ENCODE peak calls at places on chromosomes 5 and 9, in ten cellular contexts. B, D, V, P, F, Y, L, C, A and R are unnamed samples.

GRCh38 chr5:123344819-123345426 is 78.3 kb downstream of the CEP120 start:
- DNase-seq in L (peak), B (no peak), D (no peak), P (no peak), Y (peak), F (no peak), V (peak), A (no peak), C (peak), R (no peak)

GRCh38 chr5:42648036-42648435 is 108.6 kb upstream of the CCDC152 start:
- DNase-seq in F (no peak), C (no peak), V (no peak), P (no peak), L (no peak), B (no peak), A (no peak), Y (no peak), D (no peak), R (no peak)

GRCh38 chr5:61292130-61292672 is 39.9 kb upstream of the ZSWIM6 start:
- DNase-seq in V (no peak), C (no peak), Y (no peak), L (no peak), F (no peak), P (no peak), A (no peak), D (no peak), B (no peak), R (no peak)

GRCh38 chr5:180178516-180179398 is 30.3 kb downstream of the RASGEF1C start:
- DNase-seq in F (no peak), D (no peak), B (no peak), P (no peak), Y (no peak), C (no peak), V (no peak), L (no peak), A (no peak), R (no peak)

GRCh38 chr5:125085797-125086505 is 339.5 kb upstream of the ZNF608 start:
- DNase-seq in F (no peak), D (no peak), Y (no peak), V (no peak), P (no peak), A (no peak), C (no peak), L (no peak), B (no peak), R (no peak)

GRCh38 chr9:89402695-89403427 is 84.6 kb downstream of the SECISBP2 start:
- DNase-seq in P (no peak), B (no peak), A (no peak), L (no peak), C (no peak), Y (no peak), V (no peak), F (no peak), D (no peak), R (no peak)

GRCh38 chr9:81472701-81473100 is 216.6 kb downstream of the TLE1 start:
- DNase-seq in C (no peak), Y (no peak), P (no peak), V (no peak), F (no peak), D (no peak), A (no peak), B (no peak), L (no peak), R (no peak)

GRCh38 chr5:151523335-151523734 is 67.8 kb downstream of the FAT2 start:
- DNase-seq in F (no peak), B (no peak), L (peak), C (no peak), Y (peak), A (peak), V (peak), P (no peak), D (no peak), R (no peak)

GRCh38 chr9:128254855-128255759 is 20.7 kb downstream of the GOLGA2 start:
- DNase-seq in P (peak), F (no peak), A (peak), L (peak), B (no peak), V (peak), D (peak), C (no peak), Y (peak), R (peak)

GRCh38 chr9:90005388-90005787 is 400.6 kb downstream of the GADD45G start:
- DNase-seq in Y (no peak), C (no peak), L (no peak), P (no peak), B (no peak), V (no peak), F (no peak), A (no peak), D (no peak), R (no peak)

GRCh38 chr5:132526974-132527564 is 16.3 kb downstream of the IL5 start:
- DNase-seq in C (no peak), F (no peak), V (peak), B (no peak), Y (no peak), A (no peak), D (no peak), P (no peak), L (no peak), R (no peak)
- TF ChIP-seq CTCF in C (no peak), F (no peak), V (no peak), B (no peak), Y (no peak), A (no peak), D (no peak), P (no peak), L (no peak), R (no peak)

GRCh38 chr9:111237447-111237846 is 92.6 kb downstream of the OR2K2 start:
- DNase-seq in A (no peak), D (no peak), B (no peak), C (no peak), F (no peak), Y (no peak), V (no peak), P (no peak), L (no peak), R (no peak)
- TF ChIP-seq CTCF in A (no peak), D (no peak), B (no peak), C (no peak), F (no peak), Y (no peak), V (no peak), P (no peak), L (no peak), R (no peak)

GRCh38 chr9:114374936-114375335 is 12.8 kb downstream of the AKNA start:
- DNase-seq in B (no peak), C (no peak), V (no peak), A (no peak), F (no peak), Y (no peak), D (no peak), P (no peak), L (no peak), R (no peak)

GRCh38 chr9:114371343-114371985 is 16.3 kb downstream of the AKNA start:
- DNase-seq in B (no peak), L (no peak), F (no peak), P (no peak), D (no peak), C (no peak), A (no peak), Y (no peak), V (no peak), R (no peak)

GRCh38 chr9:114371986-114372917 is 15.5 kb downstream of the AKNA start:
- DNase-seq in C (no peak), F (no peak), D (peak), A (peak), V (no peak), Y (no peak), B (no peak), P (peak), L (peak), R (no peak)

GRCh38 chr9:114373960-114374730 is 13.6 kb downstream of the AKNA start:
- DNase-seq in Y (no peak), F (no peak), C (no peak), B (no peak), P (no peak), L (no peak), V (no peak), D (no peak), A (no peak), R (no peak)

DNA sequence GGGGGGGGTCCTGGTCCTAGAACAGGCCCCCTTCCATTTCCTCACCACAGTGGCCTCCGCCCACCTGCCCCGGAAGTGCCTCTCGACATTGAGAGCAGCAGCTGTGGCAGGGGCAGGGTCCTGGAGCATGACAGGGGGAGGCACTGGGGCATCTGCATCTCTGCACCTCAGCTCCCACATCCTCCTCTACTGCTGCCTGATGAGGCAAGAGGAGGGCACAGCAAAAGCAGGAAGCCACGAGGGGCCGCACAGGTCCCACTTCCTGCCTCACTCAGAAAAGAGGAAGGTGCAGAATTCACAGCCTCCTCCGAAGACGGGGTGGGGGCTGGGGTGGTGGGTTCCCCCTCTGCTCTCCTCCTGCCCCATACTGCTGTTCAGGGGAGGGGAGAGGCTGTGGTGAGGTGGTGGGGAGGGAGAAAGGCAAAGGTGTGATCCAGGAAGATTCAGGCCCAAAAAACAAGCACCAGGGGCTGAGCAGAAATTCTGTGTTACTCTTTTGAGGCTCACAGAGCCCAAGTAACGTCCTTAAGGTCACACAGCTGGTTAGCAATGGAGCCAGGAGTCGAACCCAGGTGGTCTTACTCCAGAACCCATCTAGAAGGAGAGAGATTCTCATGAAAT is 14.7 kb downstream of the AKNA start:
- DNase-seq in F (peak), B (no peak), A (peak), V (no peak), C (no peak), L (peak), P (peak), D (peak), Y (no peak), R (peak)
- TF ChIP-seq CTCF in F (no peak), B (no peak), A (no peak), V (no peak), C (no peak), L (no peak), P (no peak), D (no peak), Y (no peak), R (no peak)

DNA sequence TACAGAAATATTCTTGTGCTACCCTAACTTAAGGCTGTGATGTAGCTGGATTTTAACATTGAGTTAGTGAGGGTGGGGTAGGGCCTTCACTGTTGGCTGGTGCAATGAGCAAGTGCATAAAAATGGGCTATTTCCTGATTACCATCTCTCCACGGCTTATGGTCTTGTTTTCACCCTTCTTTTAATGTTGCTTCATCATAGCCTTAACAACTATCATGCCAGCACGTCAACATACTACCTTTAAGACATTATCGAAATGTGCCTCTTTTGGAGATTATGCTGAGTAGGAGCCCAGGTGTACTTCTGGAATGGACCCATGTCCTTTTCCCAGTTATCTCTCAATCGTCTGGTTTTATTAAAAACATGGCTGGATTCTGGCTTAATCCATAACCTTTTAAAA is 350.9 kb upstream of the ACTBL2 start:
- DNase-seq in B (no peak), F (no peak), D (no peak), P (no peak), A (no peak), C (no peak), Y (no peak), V (no peak), L (no peak), R (no peak)
- TF ChIP-seq CTCF in B (no peak), F (no peak), D (no peak), P (no peak), A (no peak), C (no peak), Y (no peak), V (no peak), L (no peak), R (no peak)

GRCh38 chr9:134419684-134420076 is 93.4 kb downstream of the RXRA start:
- DNase-seq in L (no peak), Y (no peak), V (no peak), B (no peak), D (no peak), F (no peak), P (no peak), A (no peak), C (no peak), R (no peak)
- TF ChIP-seq CTCF in L (peak), Y (peak), V (peak), B (peak), D (peak), F (peak), P (no peak), A (peak), C (peak), R (no peak)